ENCODE peak calls at places on chromosomes 12 and 14, in seven cellular contexts. P is cardiac fibroblast; W is Calu3; R is germinal center; C is mammary epithelial cell; Y is activated naive CD4-positive, alpha-beta T cell treated with Interleukin-2 at 50 U/mL for 16 hours; T is stimulated activated CD4-positive, alpha-beta T cell treated with anti-CD3 and anti-CD28 coated beads, Interleukin-4, amount 100 ng/mL, for 24 hours. S is an unnamed sample.

GRCh38 chr12:48601013-48601756 is 31.3 kb upstream of the LALBA start:
- DNase-seq in T (no peak), P (peak), W (no peak), R (no peak), C (peak), Y (no peak), S (no peak)

GRCh38 chr14:58638231-58639205 is 756 bp downstream of the DACT1 start:
- DNase-seq in Y (peak), T (peak), W (peak), P (peak), C (peak), R (peak), S (peak)

GRCh38 chr12:131040491-131040890 is 86.8 kb downstream of the ADGRD1 start:
- DNase-seq in R (no peak), W (no peak), C (no peak), T (no peak), P (no peak), Y (no peak), S (no peak)

GRCh38 chr14:94465042-94465441 is 11.0 kb downstream of the SERPINA9 start:
- DNase-seq in P (no peak), W (no peak), R (no peak), C (no peak), Y (no peak), T (no peak), S (no peak)

GRCh38 chr12:68794653-68795253 is 13.2 kb upstream of the MDM2 start:
- DNase-seq in P (peak), R (no peak), W (no peak), Y (no peak), C (peak), T (no peak), S (no peak)

GRCh38 chr12:95848575-95849388 is 10.0 kb upstream of the SNRPF start:
- DNase-seq in W (peak), C (peak), P (peak), R (no peak), T (no peak), Y (no peak), S (peak)

GRCh38 chr12:47079894-47080724 is at the start of gene AMIGO2:
- DNase-seq in W (peak), R (peak), T (peak), P (peak), Y (peak), C (peak), S (peak)

GRCh38 chr12:43914923-43915468 is 79.1 kb downstream of the TMEM117 start:
- DNase-seq in R (no peak), P (no peak), W (no peak), C (no peak), T (no peak), Y (no peak), S (no peak)

GRCh38 chr12:130859128-130859527 is 12.7 kb upstream of the RAN start:
- DNase-seq in W (no peak), T (no peak), C (no peak), Y (no peak), R (no peak), P (no peak), S (no peak)

GRCh38 chr12:69916541-69917270 is 91.7 kb downstream of the MYRFL start:
- DNase-seq in Y (no peak), C (no peak), T (no peak), P (peak), W (no peak), R (no peak), S (no peak)

GRCh38 chr14:101037021-101037817 is 133.7 kb upstream of the RTL1 start:
- DNase-seq in Y (no peak), R (no peak), T (no peak), W (no peak), P (no peak), C (no peak), S (no peak)

GRCh38 chr14:78259831-78260230 is 89.7 kb downstream of the NRXN3 start:
- DNase-seq in T (no peak), P (no peak), W (no peak), Y (no peak), R (no peak), C (no peak), S (no peak)

GRCh38 chr12:116273813-116274551 is 3.5 kb downstream of the MED13L start:
- DNase-seq in T (no peak), Y (no peak), W (no peak), C (peak), P (no peak), R (no peak), S (no peak)

GRCh38 chr14:97116546-97116945 is 319.4 kb downstream of the VRK1 start:
- DNase-seq in R (no peak), C (no peak), P (no peak), W (no peak), Y (no peak), T (no peak), S (no peak)

GRCh38 chr12:25769076-25769945 is 189.2 kb upstream of the RASSF8 start:
- DNase-seq in W (no peak), P (peak), C (peak), Y (no peak), T (no peak), R (no peak), S (no peak)

GRCh38 chr14:97978336-97978735 is 1181.2 kb downstream of the VRK1 start:
- DNase-seq in T (peak), C (peak), Y (peak), P (peak), W (peak), R (no peak), S (peak)

GRCh38 chr14:52348796-52349195 is 34.7 kb downstream of the PTGER2 start:
- DNase-seq in R (no peak), Y (no peak), P (peak), W (no peak), T (no peak), C (no peak), S (no peak)

GRCh38 chr14:21860172-21860571 is 186.6 kb upstream of the OR4E1 start:
- DNase-seq in R (peak), Y (peak), W (peak), P (peak), T (peak), C (peak), S (no peak)

GRCh38 chr12:1117970-1118563 is 127.0 kb downstream of the ERC1 start:
- DNase-seq in T (peak), C (peak), P (peak), W (peak), R (peak), Y (peak), S (peak)

GRCh38 chr12:11769723-11770514 is 120.4 kb downstream of the ETV6 start:
- DNase-seq in P (no peak), T (no peak), W (no peak), C (no peak), R (no peak), Y (no peak), S (peak)

GRCh38 chr14:56874375-56874774 is 64.1 kb upstream of the OTX2 start:
- DNase-seq in Y (no peak), W (peak), T (no peak), P (no peak), R (peak), C (peak), S (peak)